ENCODE peak calls at places on chromosome 5, in four cellular contexts. C is gastrocnemius medialis, H is suprapubic skin, R is IMR-90. A is an unnamed sample. For H3K4me1, the result is how much of the 10 kb centered on the place peaks cover.

GRCh38 chr5:114449836-114450515 is 88.1 kb downstream of the KCNN2 start:
- DNase-seq in H (no peak), C (peak), R (peak), A (peak)

GRCh38 chr5:131795879-131796792 is 681 bp downstream of the FNIP1 start:
- DNase-seq in R (peak), C (peak), H (peak), A (no peak)

GRCh38 chr5:171801-172331 is 19.4 kb upstream of the LRRC14B start:
- DNase-seq in C (no peak), R (no peak), H (no peak), A (peak)

GRCh38 chr5:42811591-42812392 is at the start of gene SELENOP:
- DNase-seq in R (no peak), C (peak), H (no peak), A (peak)

GRCh38 chr5:40654377-40655006 is 25.2 kb upstream of the PTGER4 start:
- DNase-seq in H (no peak), C (no peak), R (no peak), A (no peak)

GRCh38 chr5:154947778-154948177 is 6.9 kb downstream of the MRPL22 start:
- DNase-seq in H (no peak), R (no peak), C (no peak), A (no peak)

GRCh38 chr5:39464096-39464495 is 39.3 kb upstream of the DAB2 start:
- DNase-seq in C (no peak), R (no peak), H (no peak), A (no peak)

GRCh38 chr5:31939151-31939550 is 235.0 kb downstream of the GOLPH3 start:
- DNase-seq in H (no peak), R (no peak), C (no peak), A (peak)

GRCh38 chr5:168409601-168410458 is 76.4 kb upstream of the RARS1 start:
- DNase-seq in H (no peak), R (peak), C (no peak), A (no peak)

GRCh38 chr5:121979691-121980090 is 17.9 kb downstream of the SRFBP1 start:
- DNase-seq in R (no peak), C (no peak), H (no peak), A (no peak)

GRCh38 chr5:15587941-15588340 is 88.0 kb downstream of the FBXL7 start:
- DNase-seq in C (no peak), H (no peak), R (no peak), A (no peak)

GRCh38 chr5:378976-379742 is 57.6 kb downstream of the AHRR start:
- DNase-seq in C (no peak), R (peak), H (peak), A (peak)

GRCh38 chr5:1302258-1302657 is 7.4 kb upstream of the TERT start:
- DNase-seq in R (no peak), C (no peak), H (no peak), A (no peak)

GRCh38 chr5:113058269-113058668 is 81.7 kb downstream of the DCP2 start:
- DNase-seq in C (no peak), H (no peak), R (no peak), A (no peak)

GRCh38 chr5:110536120-110537115 is 190.1 kb downstream of the TMEM232 start:
- DNase-seq in R (no peak), C (no peak), H (no peak), A (no peak)

GRCh38 chr5:90518666-90519065 is 10.7 kb downstream of the LYSMD3 start:
- DNase-seq in H (no peak), R (peak), C (no peak), A (no peak)

GRCh38 chr5:1801954-1802295 is 718 bp downstream of the NDUFS6 start:
- DNase-seq in C (no peak), R (no peak), H (peak), A (no peak)

GRCh38 chr5:113164016-113164415 is 187.4 kb downstream of the DCP2 start:
- DNase-seq in H (no peak), C (no peak), R (no peak), A (no peak)

GRCh38 chr5:107894361-107894760 is 223.6 kb upstream of the EFNA5 start:
- DNase-seq in C (no peak), H (no peak), R (peak), A (no peak)

GRCh38 chr5:133256276-133256675 is 204.5 kb downstream of the HSPA4 start:
- DNase-seq in H (no peak), R (no peak), C (no peak), A (no peak)

GRCh38 chr5:172280937-172281336 is 2.6 kb downstream of the UBTD2 start:
- DNase-seq in R (peak), H (no peak), C (no peak), A (no peak)

GRCh38 chr5:142970440-142970788 is 200.2 kb downstream of the ARHGAP26 start:
- DNase-seq in R (no peak), H (no peak), C (no peak), A (no peak)

GRCh38 chr5:56161927-56162326 is 71.2 kb downstream of the ANKRD55 start:
- DNase-seq in H (no peak), C (no peak), R (no peak), A (no peak)

GRCh38 chr5:80866372-80866771 is 93.8 kb upstream of the RASGRF2 start:
- DNase-seq in H (no peak), R (no peak), C (no peak), A (no peak)

GRCh38 chr5:38832810-38833209 is 13.0 kb upstream of the OSMR start:
- DNase-seq in C (no peak), R (no peak), H (no peak), A (no peak)

GRCh38 chr5:157612581-157612980 is 37.0 kb upstream of the ADAM19 start:
- DNase-seq in R (no peak), H (no peak), C (no peak), A (no peak)

GRCh38 chr5:1874348-1874747 is 8.4 kb downstream of the IRX4 start:
- DNase-seq in R (no peak), C (no peak), H (no peak), A (no peak)

GRCh38 chr5:82777106-82777505 is 300.1 kb downstream of the TMEM167A start:
- DNase-seq in R (no peak), H (no peak), C (no peak), A (no peak)

GRCh38 chr5:87829214-87829551 is 416.5 kb upstream of the CCNH start:
- DNase-seq in R (no peak), C (peak), H (no peak), A (no peak)

GRCh38 chr5:141850183-141850768 is 27.9 kb downstream of the PCDH1 start:
- DNase-seq in R (peak), H (no peak), C (no peak), A (peak)

GRCh38 chr5:132206782-132207181 is 20.9 kb downstream of the P4HA2 start:
- DNase-seq in C (no peak), H (no peak), R (no peak), A (no peak)

GRCh38 chr5:10578292-10578663 is 14.4 kb downstream of the ANKRD33B start:
- DNase-seq in R (no peak), C (no peak), H (no peak), A (no peak)

GRCh38 chr5:52204310-52204709 is 583.4 kb upstream of the ITGA1 start:
- DNase-seq in C (no peak), H (no peak), R (no peak), A (no peak)

GRCh38 chr5:20678814-20679298 is 690.9 kb upstream of the CDH18 start:
- DNase-seq in H (no peak), R (peak), C (no peak), A (no peak)

GRCh38 chr5:54115768-54116403 is 194.5 kb downstream of the ARL15 start:
- DNase-seq in R (peak), H (no peak), C (no peak), A (no peak)

GRCh38 chr5:54117957-54118356 is 192.4 kb downstream of the ARL15 start:
- DNase-seq in H (no peak), R (no peak), C (no peak), A (no peak)

GRCh38 chr5:54109931-54110330 is 200.4 kb downstream of the ARL15 start:
- DNase-seq in R (no peak), H (no peak), C (no peak), A (no peak)

GRCh38 chr5:54113060-54113459 is 197.3 kb downstream of the ARL15 start:
- DNase-seq in C (no peak), R (peak), H (no peak), A (no peak)
- TF ChIP-seq POLR2A in C (no peak), R (no peak), H (no peak), A (no peak)

GRCh38 chr5:61246768-61247307 is 84.6 kb upstream of the SMIM15 start:
- DNase-seq in C (no peak), H (no peak), R (no peak), A (no peak)

GRCh38 chr5:61245936-61246335 is 83.7 kb upstream of the SMIM15 start:
- DNase-seq in C (no peak), H (no peak), R (no peak), A (no peak)

GRCh38 chr5:61245486-61245885 is 83.2 kb upstream of the SMIM15 start:
- DNase-seq in H (no peak), C (no peak), R (peak), A (no peak)
- H3K4me3 ChIP-seq in H (no peak), C (no peak), R (no peak), A (no peak)

GRCh38 chr5:139650031-139650688 is 2.0 kb downstream of the CXXC5 start:
- DNase-seq in R (no peak), C (no peak), H (peak), A (peak)

GRCh38 chr5:139646912-139647391 is 1.2 kb upstream of the CXXC5 start:
- DNase-seq in R (no peak), H (peak), C (no peak), A (peak)

GRCh38 chr5:139649082-139649991 is 1.2 kb downstream of the CXXC5 start:
- DNase-seq in H (peak), R (no peak), C (no peak), A (peak)

GRCh38 chr5:139647406-139648204 is 544 bp upstream of the CXXC5 start:
- DNase-seq in R (no peak), H (peak), C (no peak), A (no peak)

GRCh38 chr5:139648205-139649081 is at the start of gene CXXC5:
- DNase-seq in H (peak), R (peak), C (peak), A (peak)
- H3K4me1 ChIP-seq in H (half or more), R (under half), C (under half), A (half or more)

GRCh38 chr5:149733129-149733900 is 3.2 kb downstream of the PPARGC1B start:
- DNase-seq in C (no peak), R (no peak), H (no peak), A (no peak)
- TF ChIP-seq POLR2A in C (no peak), R (no peak), H (no peak), A (no peak)

A was measured in upper lobe of left lung.